ENCODE peak calls at places on chromosomes 12 and 14, in eight cellular contexts. One of them, this sample, is unnamed.
A peak's percentile ranks its signal among the peaks of the same experiment; 100 is the strongest.

GRCh38 chr14:31124197-31124596 is 83.4 kb downstream of the HECTD1 start:
- DNase-seq in stimulated activated naive CD8-positive, alpha-beta T cell treated with anti-CD3 and anti-CD28 coated beads, Interleukin-15, amount 100 ng/mL, for 72 hours: no peak
- DNase-seq in RWPE1: no peak
- DNase-seq in dermis microvascular lymphatic vessel endothelial cell: no peak
- DNase-seq in stimulated activated CD4-positive, alpha-beta T cell treated with anti-CD3 and anti-CD28 coated beads, Interleukin-2, amount 100 ng/mL, for 48 hours: no peak
- DNase-seq in T follicular helper cell: no peak
- DNase-seq in effector memory CD4-positive, alpha-beta T cell: no peak
- DNase-seq in GM03348: no peak
- DNase-seq in this sample: no peak

GRCh38 chr12:105219261-105220018 is 16.5 kb downstream of the APPL2 start:
- DNase-seq in RWPE1: no peak
- DNase-seq in effector memory CD4-positive, alpha-beta T cell: no peak
- DNase-seq in T follicular helper cell: no peak
- DNase-seq in dermis microvascular lymphatic vessel endothelial cell: no peak
- DNase-seq in stimulated activated CD4-positive, alpha-beta T cell treated with anti-CD3 and anti-CD28 coated beads, Interleukin-2, amount 100 ng/mL, for 48 hours: no peak
- DNase-seq in GM03348: no peak
- DNase-seq in stimulated activated naive CD8-positive, alpha-beta T cell treated with anti-CD3 and anti-CD28 coated beads, Interleukin-15, amount 100 ng/mL, for 72 hours: no peak
- DNase-seq in this sample: no peak

GRCh38 chr14:92967346-92967926 is 44.5 kb downstream of the CHGA start:
- DNase-seq in T follicular helper cell: no peak
- DNase-seq in GM03348: no peak
- DNase-seq in effector memory CD4-positive, alpha-beta T cell: no peak
- DNase-seq in dermis microvascular lymphatic vessel endothelial cell: no peak
- DNase-seq in stimulated activated naive CD8-positive, alpha-beta T cell treated with anti-CD3 and anti-CD28 coated beads, Interleukin-15, amount 100 ng/mL, for 72 hours: no peak
- DNase-seq in RWPE1: no peak
- DNase-seq in stimulated activated CD4-positive, alpha-beta T cell treated with anti-CD3 and anti-CD28 coated beads, Interleukin-2, amount 100 ng/mL, for 48 hours: no peak
- DNase-seq in this sample: no peak

GRCh38 chr14:100076630-100077029 is 11.4 kb downstream of the EVL start:
- DNase-seq in T follicular helper cell: no peak
- DNase-seq in stimulated activated CD4-positive, alpha-beta T cell treated with anti-CD3 and anti-CD28 coated beads, Interleukin-2, amount 100 ng/mL, for 48 hours: no peak
- DNase-seq in stimulated activated naive CD8-positive, alpha-beta T cell treated with anti-CD3 and anti-CD28 coated beads, Interleukin-15, amount 100 ng/mL, for 72 hours: no peak
- DNase-seq in dermis microvascular lymphatic vessel endothelial cell: no peak
- DNase-seq in effector memory CD4-positive, alpha-beta T cell: no peak
- DNase-seq in GM03348: peak; percentile 77
- DNase-seq in RWPE1: peak; percentile 30
- DNase-seq in this sample: no peak

GRCh38 chr12:2294651-2295475 is 242.1 kb downstream of the CACNA1C start:
- DNase-seq in stimulated activated naive CD8-positive, alpha-beta T cell treated with anti-CD3 and anti-CD28 coated beads, Interleukin-15, amount 100 ng/mL, for 72 hours: no peak
- DNase-seq in dermis microvascular lymphatic vessel endothelial cell: no peak
- DNase-seq in GM03348: peak; percentile 47
- DNase-seq in RWPE1: no peak
- DNase-seq in effector memory CD4-positive, alpha-beta T cell: no peak
- DNase-seq in stimulated activated CD4-positive, alpha-beta T cell treated with anti-CD3 and anti-CD28 coated beads, Interleukin-2, amount 100 ng/mL, for 48 hours: no peak
- DNase-seq in T follicular helper cell: no peak
- DNase-seq in this sample: no peak

GRCh38 chr14:23047042-23047634 is 5.1 kb downstream of the PSMB11 start:
- DNase-seq in T follicular helper cell: no peak
- DNase-seq in stimulated activated naive CD8-positive, alpha-beta T cell treated with anti-CD3 and anti-CD28 coated beads, Interleukin-15, amount 100 ng/mL, for 72 hours: no peak
- DNase-seq in RWPE1: no peak
- DNase-seq in GM03348: no peak
- DNase-seq in stimulated activated CD4-positive, alpha-beta T cell treated with anti-CD3 and anti-CD28 coated beads, Interleukin-2, amount 100 ng/mL, for 48 hours: no peak
- DNase-seq in dermis microvascular lymphatic vessel endothelial cell: no peak
- DNase-seq in effector memory CD4-positive, alpha-beta T cell: no peak
- DNase-seq in this sample: no peak

GRCh38 chr12:104929926-104930325 is 28.2 kb downstream of the SLC41A2 start:
- DNase-seq in stimulated activated naive CD8-positive, alpha-beta T cell treated with anti-CD3 and anti-CD28 coated beads, Interleukin-15, amount 100 ng/mL, for 72 hours: no peak
- DNase-seq in GM03348: no peak
- DNase-seq in effector memory CD4-positive, alpha-beta T cell: no peak
- DNase-seq in dermis microvascular lymphatic vessel endothelial cell: no peak
- DNase-seq in T follicular helper cell: no peak
- DNase-seq in RWPE1: no peak
- DNase-seq in stimulated activated CD4-positive, alpha-beta T cell treated with anti-CD3 and anti-CD28 coated beads, Interleukin-2, amount 100 ng/mL, for 48 hours: no peak
- DNase-seq in this sample: no peak

GRCh38 chr12:54428050-54429013 is 9.3 kb upstream of the ITGA5 start:
- DNase-seq in GM03348: peak; percentile 89
- DNase-seq in stimulated activated CD4-positive, alpha-beta T cell treated with anti-CD3 and anti-CD28 coated beads, Interleukin-2, amount 100 ng/mL, for 48 hours: no peak
- DNase-seq in stimulated activated naive CD8-positive, alpha-beta T cell treated with anti-CD3 and anti-CD28 coated beads, Interleukin-15, amount 100 ng/mL, for 72 hours: no peak
- DNase-seq in dermis microvascular lymphatic vessel endothelial cell: no peak
- DNase-seq in RWPE1: peak; percentile 88
- DNase-seq in effector memory CD4-positive, alpha-beta T cell: no peak
- DNase-seq in T follicular helper cell: no peak
- DNase-seq in this sample: no peak

GRCh38 chr12:80412343-80412953 is 31.6 kb upstream of the PTPRQ start:
- DNase-seq in stimulated activated CD4-positive, alpha-beta T cell treated with anti-CD3 and anti-CD28 coated beads, Interleukin-2, amount 100 ng/mL, for 48 hours: no peak
- DNase-seq in effector memory CD4-positive, alpha-beta T cell: no peak
- DNase-seq in RWPE1: peak; percentile 24
- DNase-seq in dermis microvascular lymphatic vessel endothelial cell: peak; percentile 27
- DNase-seq in GM03348: peak; percentile 51
- DNase-seq in T follicular helper cell: no peak
- DNase-seq in stimulated activated naive CD8-positive, alpha-beta T cell treated with anti-CD3 and anti-CD28 coated beads, Interleukin-15, amount 100 ng/mL, for 72 hours: no peak
- DNase-seq in this sample: peak; percentile 35

GRCh38 chr12:48183876-48184548 is 568 bp downstream of the CCDC184 start:
- DNase-seq in effector memory CD4-positive, alpha-beta T cell: no peak
- DNase-seq in dermis microvascular lymphatic vessel endothelial cell: no peak
- DNase-seq in stimulated activated CD4-positive, alpha-beta T cell treated with anti-CD3 and anti-CD28 coated beads, Interleukin-2, amount 100 ng/mL, for 48 hours: no peak
- DNase-seq in stimulated activated naive CD8-positive, alpha-beta T cell treated with anti-CD3 and anti-CD28 coated beads, Interleukin-15, amount 100 ng/mL, for 72 hours: no peak
- DNase-seq in T follicular helper cell: no peak
- DNase-seq in GM03348: no peak
- DNase-seq in RWPE1: no peak
- DNase-seq in this sample: no peak

GRCh38 chr12:120979220-120979861 is 998 bp downstream of the HNF1A start:
- DNase-seq in GM03348: no peak
- DNase-seq in dermis microvascular lymphatic vessel endothelial cell: no peak
- DNase-seq in stimulated activated naive CD8-positive, alpha-beta T cell treated with anti-CD3 and anti-CD28 coated beads, Interleukin-15, amount 100 ng/mL, for 72 hours: no peak
- DNase-seq in RWPE1: no peak
- DNase-seq in effector memory CD4-positive, alpha-beta T cell: no peak
- DNase-seq in T follicular helper cell: no peak
- DNase-seq in stimulated activated CD4-positive, alpha-beta T cell treated with anti-CD3 and anti-CD28 coated beads, Interleukin-2, amount 100 ng/mL, for 48 hours: no peak
- DNase-seq in this sample: no peak

GRCh38 chr12:57864382-57864781 is 17.9 kb upstream of the CTDSP2 start:
- DNase-seq in dermis microvascular lymphatic vessel endothelial cell: no peak
- DNase-seq in stimulated activated naive CD8-positive, alpha-beta T cell treated with anti-CD3 and anti-CD28 coated beads, Interleukin-15, amount 100 ng/mL, for 72 hours: no peak
- DNase-seq in RWPE1: no peak
- DNase-seq in effector memory CD4-positive, alpha-beta T cell: no peak
- DNase-seq in GM03348: peak; percentile 72
- DNase-seq in T follicular helper cell: no peak
- DNase-seq in stimulated activated CD4-positive, alpha-beta T cell treated with anti-CD3 and anti-CD28 coated beads, Interleukin-2, amount 100 ng/mL, for 48 hours: no peak
- DNase-seq in this sample: no peak

GRCh38 chr14:70602254-70602653 is 1.8 kb upstream of the MED6 start:
- DNase-seq in T follicular helper cell: no peak
- DNase-seq in RWPE1: no peak
- DNase-seq in GM03348: no peak
- DNase-seq in stimulated activated naive CD8-positive, alpha-beta T cell treated with anti-CD3 and anti-CD28 coated beads, Interleukin-15, amount 100 ng/mL, for 72 hours: no peak
- DNase-seq in effector memory CD4-positive, alpha-beta T cell: no peak
- DNase-seq in dermis microvascular lymphatic vessel endothelial cell: no peak
- DNase-seq in stimulated activated CD4-positive, alpha-beta T cell treated with anti-CD3 and anti-CD28 coated beads, Interleukin-2, amount 100 ng/mL, for 48 hours: no peak
- DNase-seq in this sample: no peak

GRCh38 chr14:55104051-55104954 is 24.7 kb upstream of the LGALS3 start:
- DNase-seq in RWPE1: no peak
- DNase-seq in effector memory CD4-positive, alpha-beta T cell: no peak
- DNase-seq in stimulated activated CD4-positive, alpha-beta T cell treated with anti-CD3 and anti-CD28 coated beads, Interleukin-2, amount 100 ng/mL, for 48 hours: no peak
- DNase-seq in stimulated activated naive CD8-positive, alpha-beta T cell treated with anti-CD3 and anti-CD28 coated beads, Interleukin-15, amount 100 ng/mL, for 72 hours: no peak
- DNase-seq in dermis microvascular lymphatic vessel endothelial cell: no peak
- DNase-seq in GM03348: no peak
- DNase-seq in T follicular helper cell: no peak
- DNase-seq in this sample: no peak

GRCh38 chr12:14841761-14842160 is 1.6 kb downstream of the ART4 start:
- DNase-seq in RWPE1: peak; percentile 51
- DNase-seq in GM03348: peak; percentile 61
- DNase-seq in stimulated activated naive CD8-positive, alpha-beta T cell treated with anti-CD3 and anti-CD28 coated beads, Interleukin-15, amount 100 ng/mL, for 72 hours: no peak
- DNase-seq in stimulated activated CD4-positive, alpha-beta T cell treated with anti-CD3 and anti-CD28 coated beads, Interleukin-2, amount 100 ng/mL, for 48 hours: no peak
- DNase-seq in effector memory CD4-positive, alpha-beta T cell: no peak
- DNase-seq in dermis microvascular lymphatic vessel endothelial cell: peak; percentile 97
- DNase-seq in T follicular helper cell: no peak
- DNase-seq in this sample: peak; percentile 81

GRCh38 chr12:27434673-27435565 is 11.6 kb upstream of the SMCO2 start:
- DNase-seq in RWPE1: peak; percentile 42
- DNase-seq in effector memory CD4-positive, alpha-beta T cell: no peak
- DNase-seq in stimulated activated naive CD8-positive, alpha-beta T cell treated with anti-CD3 and anti-CD28 coated beads, Interleukin-15, amount 100 ng/mL, for 72 hours: no peak
- DNase-seq in GM03348: peak; percentile 71
- DNase-seq in dermis microvascular lymphatic vessel endothelial cell: no peak
- DNase-seq in stimulated activated CD4-positive, alpha-beta T cell treated with anti-CD3 and anti-CD28 coated beads, Interleukin-2, amount 100 ng/mL, for 48 hours: no peak
- DNase-seq in T follicular helper cell: no peak
- DNase-seq in this sample: peak; percentile 36

GRCh38 chr14:26841920-26842741 is 244.3 kb upstream of the NOVA1 start:
- DNase-seq in dermis microvascular lymphatic vessel endothelial cell: no peak
- DNase-seq in stimulated activated CD4-positive, alpha-beta T cell treated with anti-CD3 and anti-CD28 coated beads, Interleukin-2, amount 100 ng/mL, for 48 hours: no peak
- DNase-seq in effector memory CD4-positive, alpha-beta T cell: no peak
- DNase-seq in GM03348: peak; percentile 78
- DNase-seq in RWPE1: peak; percentile 64
- DNase-seq in stimulated activated naive CD8-positive, alpha-beta T cell treated with anti-CD3 and anti-CD28 coated beads, Interleukin-15, amount 100 ng/mL, for 72 hours: no peak
- DNase-seq in T follicular helper cell: no peak
- DNase-seq in this sample: peak; percentile 60

GRCh38 chr14:104898870-104899510 is 25.7 kb upstream of the PLD4 start:
- DNase-seq in stimulated activated CD4-positive, alpha-beta T cell treated with anti-CD3 and anti-CD28 coated beads, Interleukin-2, amount 100 ng/mL, for 48 hours: no peak
- DNase-seq in effector memory CD4-positive, alpha-beta T cell: no peak
- DNase-seq in RWPE1: no peak
- DNase-seq in GM03348: no peak
- DNase-seq in dermis microvascular lymphatic vessel endothelial cell: no peak
- DNase-seq in stimulated activated naive CD8-positive, alpha-beta T cell treated with anti-CD3 and anti-CD28 coated beads, Interleukin-15, amount 100 ng/mL, for 72 hours: no peak
- DNase-seq in T follicular helper cell: no peak
- DNase-seq in this sample: no peak

GRCh38 chr12:42186793-42187192 is 42.1 kb upstream of the GXYLT1 start:
- DNase-seq in RWPE1: no peak
- DNase-seq in dermis microvascular lymphatic vessel endothelial cell: no peak
- DNase-seq in T follicular helper cell: no peak
- DNase-seq in stimulated activated naive CD8-positive, alpha-beta T cell treated with anti-CD3 and anti-CD28 coated beads, Interleukin-15, amount 100 ng/mL, for 72 hours: no peak
- DNase-seq in GM03348: no peak
- DNase-seq in stimulated activated CD4-positive, alpha-beta T cell treated with anti-CD3 and anti-CD28 coated beads, Interleukin-2, amount 100 ng/mL, for 48 hours: no peak
- DNase-seq in effector memory CD4-positive, alpha-beta T cell: no peak
- DNase-seq in this sample: no peak

GRCh38 chr14:103867523-103867953 is 20.2 kb upstream of the PPP1R13B start:
- DNase-seq in dermis microvascular lymphatic vessel endothelial cell: no peak
- DNase-seq in stimulated activated naive CD8-positive, alpha-beta T cell treated with anti-CD3 and anti-CD28 coated beads, Interleukin-15, amount 100 ng/mL, for 72 hours: no peak
- DNase-seq in effector memory CD4-positive, alpha-beta T cell: no peak
- DNase-seq in RWPE1: peak; percentile 88
- DNase-seq in GM03348: no peak
- DNase-seq in stimulated activated CD4-positive, alpha-beta T cell treated with anti-CD3 and anti-CD28 coated beads, Interleukin-2, amount 100 ng/mL, for 48 hours: no peak
- DNase-seq in T follicular helper cell: no peak
- DNase-seq in this sample: no peak

GRCh38 chr14:67853207-67853606 is 33.6 kb downstream of the RAD51B start:
- DNase-seq in GM03348: no peak
- DNase-seq in effector memory CD4-positive, alpha-beta T cell: no peak
- DNase-seq in dermis microvascular lymphatic vessel endothelial cell: no peak
- DNase-seq in RWPE1: no peak
- DNase-seq in stimulated activated naive CD8-positive, alpha-beta T cell treated with anti-CD3 and anti-CD28 coated beads, Interleukin-15, amount 100 ng/mL, for 72 hours: no peak
- DNase-seq in stimulated activated CD4-positive, alpha-beta T cell treated with anti-CD3 and anti-CD28 coated beads, Interleukin-2, amount 100 ng/mL, for 48 hours: no peak
- DNase-seq in T follicular helper cell: no peak
- DNase-seq in this sample: no peak

GRCh38 chr12:120677765-120678473 is 9.0 kb upstream of the MLEC start:
- DNase-seq in stimulated activated CD4-positive, alpha-beta T cell treated with anti-CD3 and anti-CD28 coated beads, Interleukin-2, amount 100 ng/mL, for 48 hours: no peak
- DNase-seq in effector memory CD4-positive, alpha-beta T cell: no peak
- DNase-seq in dermis microvascular lymphatic vessel endothelial cell: no peak
- DNase-seq in T follicular helper cell: no peak
- DNase-seq in RWPE1: no peak
- DNase-seq in GM03348: no peak
- DNase-seq in stimulated activated naive CD8-positive, alpha-beta T cell treated with anti-CD3 and anti-CD28 coated beads, Interleukin-15, amount 100 ng/mL, for 72 hours: no peak
- DNase-seq in this sample: no peak

GRCh38 chr14:50823763-50824636 is 7.0 kb downstream of the NIN start:
- DNase-seq in stimulated activated naive CD8-positive, alpha-beta T cell treated with anti-CD3 and anti-CD28 coated beads, Interleukin-15, amount 100 ng/mL, for 72 hours: no peak
- DNase-seq in T follicular helper cell: no peak
- DNase-seq in RWPE1: no peak
- DNase-seq in effector memory CD4-positive, alpha-beta T cell: no peak
- DNase-seq in stimulated activated CD4-positive, alpha-beta T cell treated with anti-CD3 and anti-CD28 coated beads, Interleukin-2, amount 100 ng/mL, for 48 hours: no peak
- DNase-seq in GM03348: no peak
- DNase-seq in dermis microvascular lymphatic vessel endothelial cell: no peak
- DNase-seq in this sample: no peak

GRCh38 chr14:89621009-89621421 is 204.0 kb upstream of the FOXN3 start:
- DNase-seq in T follicular helper cell: peak; percentile 25
- DNase-seq in GM03348: no peak
- DNase-seq in effector memory CD4-positive, alpha-beta T cell: peak; percentile 31
- DNase-seq in dermis microvascular lymphatic vessel endothelial cell: no peak
- DNase-seq in stimulated activated naive CD8-positive, alpha-beta T cell treated with anti-CD3 and anti-CD28 coated beads, Interleukin-15, amount 100 ng/mL, for 72 hours: peak; percentile 58
- DNase-seq in stimulated activated CD4-positive, alpha-beta T cell treated with anti-CD3 and anti-CD28 coated beads, Interleukin-2, amount 100 ng/mL, for 48 hours: peak; percentile 47
- DNase-seq in RWPE1: no peak
- DNase-seq in this sample: no peak

GRCh38 chr14:92160619-92161018 is 38.9 kb downstream of the CPSF2 start:
- DNase-seq in GM03348: peak; percentile 82
- DNase-seq in RWPE1: peak; percentile 21
- DNase-seq in stimulated activated CD4-positive, alpha-beta T cell treated with anti-CD3 and anti-CD28 coated beads, Interleukin-2, amount 100 ng/mL, for 48 hours: no peak
- DNase-seq in T follicular helper cell: no peak
- DNase-seq in stimulated activated naive CD8-positive, alpha-beta T cell treated with anti-CD3 and anti-CD28 coated beads, Interleukin-15, amount 100 ng/mL, for 72 hours: no peak
- DNase-seq in effector memory CD4-positive, alpha-beta T cell: no peak
- DNase-seq in dermis microvascular lymphatic vessel endothelial cell: no peak
- DNase-seq in this sample: no peak

GRCh38 chr14:31291210-31291609 is 83.6 kb upstream of the HECTD1 start:
- DNase-seq in stimulated activated naive CD8-positive, alpha-beta T cell treated with anti-CD3 and anti-CD28 coated beads, Interleukin-15, amount 100 ng/mL, for 72 hours: no peak
- DNase-seq in stimulated activated CD4-positive, alpha-beta T cell treated with anti-CD3 and anti-CD28 coated beads, Interleukin-2, amount 100 ng/mL, for 48 hours: no peak
- DNase-seq in dermis microvascular lymphatic vessel endothelial cell: no peak
- DNase-seq in T follicular helper cell: no peak
- DNase-seq in GM03348: no peak
- DNase-seq in RWPE1: no peak
- DNase-seq in effector memory CD4-positive, alpha-beta T cell: no peak
- DNase-seq in this sample: no peak